ENCODE peak calls at places on chromosomes 3 and 15, in nine cellular contexts. One of them, this sample, is unnamed.

GRCh38 chr15:82805994-82806406 is at the start of gene FSD2:
- DNase-seq in H1: no peak
- DNase-seq in IMR-90: no peak
- DNase-seq in heart left ventricle: peak
- DNase-seq in esophagus squamous epithelium: no peak
- DNase-seq in endothelial cell of umbilical vein: no peak
- DNase-seq in sigmoid colon: no peak
- DNase-seq in ovary: no peak
- DNase-seq in uterus: no peak
- DNase-seq in this sample: no peak

GRCh38 chr3:173109143-173109542 is 31.9 kb downstream of the SPATA16 start:
- DNase-seq in H1: no peak
- DNase-seq in IMR-90: no peak
- DNase-seq in heart left ventricle: no peak
- DNase-seq in esophagus squamous epithelium: no peak
- DNase-seq in endothelial cell of umbilical vein: no peak
- DNase-seq in sigmoid colon: no peak
- DNase-seq in ovary: no peak
- DNase-seq in uterus: no peak
- DNase-seq in this sample: no peak

GRCh38 chr15:41816788-41817187 is 11.1 kb upstream of the JMJD7 start:
- DNase-seq in H1: no peak
- DNase-seq in IMR-90: no peak
- DNase-seq in heart left ventricle: no peak
- DNase-seq in esophagus squamous epithelium: no peak
- DNase-seq in endothelial cell of umbilical vein: no peak
- DNase-seq in sigmoid colon: no peak
- DNase-seq in ovary: no peak
- DNase-seq in uterus: no peak
- DNase-seq in this sample: no peak

GRCh38 chr3:8387591-8387990 is 114.0 kb upstream of the LMCD1 start:
- DNase-seq in H1: no peak
- DNase-seq in IMR-90: no peak
- DNase-seq in heart left ventricle: no peak
- DNase-seq in esophagus squamous epithelium: no peak
- DNase-seq in endothelial cell of umbilical vein: no peak
- DNase-seq in sigmoid colon: no peak
- DNase-seq in ovary: no peak
- DNase-seq in uterus: no peak
- DNase-seq in this sample: no peak

GRCh38 chr3:171262431-171262830 is 197.8 kb downstream of the TNIK start:
- DNase-seq in H1: no peak
- DNase-seq in IMR-90: peak
- DNase-seq in heart left ventricle: no peak
- DNase-seq in esophagus squamous epithelium: no peak
- DNase-seq in endothelial cell of umbilical vein: no peak
- DNase-seq in sigmoid colon: no peak
- DNase-seq in ovary: no peak
- DNase-seq in uterus: no peak
- DNase-seq in this sample: no peak

GRCh38 chr3:126350502-126351085 is 6.6 kb downstream of the KLF15 start:
- DNase-seq in H1: no peak
- DNase-seq in IMR-90: no peak
- DNase-seq in heart left ventricle: no peak
- DNase-seq in esophagus squamous epithelium: no peak
- DNase-seq in endothelial cell of umbilical vein: no peak
- DNase-seq in sigmoid colon: peak
- DNase-seq in ovary: no peak
- DNase-seq in uterus: peak
- DNase-seq in this sample: peak

GRCh38 chr15:50051811-50052419 is 67.1 kb downstream of the ATP8B4 start:
- DNase-seq in H1: no peak
- DNase-seq in IMR-90: peak
- DNase-seq in heart left ventricle: peak
- DNase-seq in esophagus squamous epithelium: no peak
- DNase-seq in endothelial cell of umbilical vein: peak
- DNase-seq in sigmoid colon: peak
- DNase-seq in ovary: peak
- DNase-seq in uterus: peak
- DNase-seq in this sample: peak

GRCh38 chr15:88745696-88746095 is 57.5 kb upstream of the ACAN start:
- DNase-seq in H1: no peak
- DNase-seq in IMR-90: peak
- DNase-seq in heart left ventricle: no peak
- DNase-seq in esophagus squamous epithelium: no peak
- DNase-seq in endothelial cell of umbilical vein: no peak
- DNase-seq in sigmoid colon: no peak
- DNase-seq in ovary: no peak
- DNase-seq in uterus: no peak
- DNase-seq in this sample: no peak

GRCh38 chr3:46027736-46028397 is 584 bp upstream of the XCR1 start:
- DNase-seq in H1: no peak
- DNase-seq in IMR-90: no peak
- DNase-seq in heart left ventricle: no peak
- DNase-seq in esophagus squamous epithelium: no peak
- DNase-seq in endothelial cell of umbilical vein: no peak
- DNase-seq in sigmoid colon: no peak
- DNase-seq in ovary: no peak
- DNase-seq in uterus: no peak
- DNase-seq in this sample: no peak

GRCh38 chr3:185807455-185808068 is 17.3 kb downstream of the IGF2BP2 start:
- DNase-seq in H1: peak
- DNase-seq in IMR-90: peak
- DNase-seq in heart left ventricle: no peak
- DNase-seq in esophagus squamous epithelium: no peak
- DNase-seq in endothelial cell of umbilical vein: peak
- DNase-seq in sigmoid colon: no peak
- DNase-seq in ovary: no peak
- DNase-seq in uterus: no peak
- DNase-seq in this sample: no peak

GRCh38 chr15:90840954-90841353 is 27.4 kb upstream of the FURIN start:
- DNase-seq in H1: no peak
- DNase-seq in IMR-90: no peak
- DNase-seq in heart left ventricle: no peak
- DNase-seq in esophagus squamous epithelium: no peak
- DNase-seq in endothelial cell of umbilical vein: no peak
- DNase-seq in sigmoid colon: no peak
- DNase-seq in ovary: no peak
- DNase-seq in uterus: no peak
- DNase-seq in this sample: no peak

DNA sequence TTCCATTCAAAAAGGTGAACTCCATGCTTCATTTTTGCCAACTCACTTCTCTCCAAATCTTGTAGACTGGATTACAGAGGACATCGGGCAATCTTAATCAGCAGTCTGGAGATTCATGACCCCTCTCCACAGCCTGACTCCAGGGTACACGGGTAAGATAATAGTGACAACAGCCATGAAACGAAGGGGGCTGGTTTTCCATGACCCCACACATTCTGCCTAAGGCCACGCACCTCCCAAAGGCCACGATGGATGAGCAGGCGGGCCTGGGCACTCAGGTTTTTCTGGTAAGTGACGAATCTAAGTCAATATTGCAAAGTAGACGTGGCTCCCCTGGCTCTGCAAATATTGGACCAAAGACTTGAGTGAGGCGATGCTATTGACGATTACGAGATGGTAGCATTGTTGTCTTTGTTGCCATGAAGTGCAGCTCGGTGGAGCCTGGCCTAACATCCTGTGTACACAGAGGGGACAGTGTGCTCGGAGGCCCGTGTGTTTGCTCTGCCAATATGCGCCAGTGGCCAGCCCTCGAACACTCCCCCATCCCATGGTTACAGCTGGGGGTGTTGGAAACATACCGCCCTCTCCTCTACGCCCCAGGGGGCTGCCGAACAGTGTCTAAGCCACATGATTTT is 119.1 kb downstream of the OPA1 start:
- DNase-seq in H1: no peak
- DNase-seq in IMR-90: no peak
- DNase-seq in heart left ventricle: no peak
- DNase-seq in esophagus squamous epithelium: no peak
- DNase-seq in endothelial cell of umbilical vein: no peak
- DNase-seq in sigmoid colon: no peak
- DNase-seq in ovary: no peak
- DNase-seq in uterus: no peak
- DNase-seq in this sample: no peak
- TF ChIP-seq POLR2A in H1: no peak
- TF ChIP-seq POLR2A in IMR-90: no peak
- TF ChIP-seq POLR2A in heart left ventricle: no peak
- TF ChIP-seq POLR2A in esophagus squamous epithelium: no peak
- TF ChIP-seq POLR2A in endothelial cell of umbilical vein: no peak
- TF ChIP-seq POLR2A in sigmoid colon: no peak
- TF ChIP-seq POLR2A in ovary: no peak
- TF ChIP-seq POLR2A in uterus: no peak
- TF ChIP-seq POLR2A in this sample: no peak

DNA sequence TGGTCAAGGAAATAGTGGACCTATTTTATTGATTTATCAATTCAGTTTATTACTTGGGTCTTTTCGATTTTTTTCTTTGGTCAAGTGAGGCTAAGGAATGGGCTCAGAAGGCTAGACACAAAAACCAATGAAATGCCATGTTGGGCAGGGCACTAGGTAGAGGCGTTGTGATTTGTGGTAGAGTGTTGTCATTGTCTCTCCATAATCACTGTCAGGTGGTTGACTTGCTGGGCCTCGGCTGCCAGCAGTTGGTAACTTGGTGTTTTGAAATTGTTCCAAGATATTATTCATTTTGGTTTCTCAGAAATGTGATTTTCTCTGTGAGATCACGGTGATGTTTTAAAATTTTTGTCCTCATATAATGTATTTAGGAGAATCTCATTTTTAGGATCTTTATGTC is 173.6 kb downstream of the KLHL25 start:
- DNase-seq in H1: no peak
- DNase-seq in IMR-90: no peak
- DNase-seq in heart left ventricle: no peak
- DNase-seq in esophagus squamous epithelium: no peak
- DNase-seq in endothelial cell of umbilical vein: no peak
- DNase-seq in sigmoid colon: no peak
- DNase-seq in ovary: no peak
- DNase-seq in uterus: no peak
- DNase-seq in this sample: no peak
- H3K4me3 ChIP-seq in H1: no peak
- H3K4me3 ChIP-seq in IMR-90: no peak
- H3K4me3 ChIP-seq in heart left ventricle: peak
- H3K4me3 ChIP-seq in esophagus squamous epithelium: peak
- H3K4me3 ChIP-seq in endothelial cell of umbilical vein: no peak
- H3K4me3 ChIP-seq in sigmoid colon: peak
- H3K4me3 ChIP-seq in ovary: peak
- H3K4me3 ChIP-seq in uterus: peak
- H3K4me3 ChIP-seq in this sample: peak

GRCh38 chr15:43789409-43789808 is 2.7 kb upstream of the SERF2 start:
- DNase-seq in H1: no peak
- DNase-seq in IMR-90: no peak
- DNase-seq in heart left ventricle: no peak
- DNase-seq in esophagus squamous epithelium: no peak
- DNase-seq in endothelial cell of umbilical vein: no peak
- DNase-seq in sigmoid colon: no peak
- DNase-seq in ovary: no peak
- DNase-seq in uterus: no peak
- DNase-seq in this sample: no peak

GRCh38 chr15:43792761-43793493 is 807 bp downstream of the SERF2 start:
- DNase-seq in H1: no peak
- DNase-seq in IMR-90: peak
- DNase-seq in heart left ventricle: peak
- DNase-seq in esophagus squamous epithelium: no peak
- DNase-seq in endothelial cell of umbilical vein: peak
- DNase-seq in sigmoid colon: no peak
- DNase-seq in ovary: no peak
- DNase-seq in uterus: no peak
- DNase-seq in this sample: no peak

GRCh38 chr15:43794269-43795037 is 2.3 kb downstream of the SERF2 start:
- DNase-seq in H1: no peak
- DNase-seq in IMR-90: peak
- DNase-seq in heart left ventricle: peak
- DNase-seq in esophagus squamous epithelium: no peak
- DNase-seq in endothelial cell of umbilical vein: peak
- DNase-seq in sigmoid colon: no peak
- DNase-seq in ovary: no peak
- DNase-seq in uterus: no peak
- DNase-seq in this sample: no peak

GRCh38 chr15:43793647-43794046 is 1.5 kb downstream of the SERF2 start:
- DNase-seq in H1: no peak
- DNase-seq in IMR-90: no peak
- DNase-seq in heart left ventricle: no peak
- DNase-seq in esophagus squamous epithelium: no peak
- DNase-seq in endothelial cell of umbilical vein: no peak
- DNase-seq in sigmoid colon: no peak
- DNase-seq in ovary: peak
- DNase-seq in uterus: peak
- DNase-seq in this sample: no peak

GRCh38 chr15:43791993-43792760 is at the start of gene SERF2:
- DNase-seq in H1: peak
- DNase-seq in IMR-90: peak
- DNase-seq in heart left ventricle: peak
- DNase-seq in esophagus squamous epithelium: peak
- DNase-seq in endothelial cell of umbilical vein: peak
- DNase-seq in sigmoid colon: peak
- DNase-seq in ovary: peak
- DNase-seq in uterus: peak
- DNase-seq in this sample: peak
- TF ChIP-seq POLR2A in H1: peak
- TF ChIP-seq POLR2A in IMR-90: peak
- TF ChIP-seq POLR2A in heart left ventricle: peak
- TF ChIP-seq POLR2A in esophagus squamous epithelium: peak
- TF ChIP-seq POLR2A in endothelial cell of umbilical vein: peak
- TF ChIP-seq POLR2A in sigmoid colon: peak
- TF ChIP-seq POLR2A in ovary: peak
- TF ChIP-seq POLR2A in uterus: peak
- TF ChIP-seq POLR2A in this sample: no peak

GRCh38 chr3:151875759-151876158 is 2.3 kb downstream of the SUCNR1 start:
- DNase-seq in H1: no peak
- DNase-seq in IMR-90: peak
- DNase-seq in heart left ventricle: no peak
- DNase-seq in esophagus squamous epithelium: no peak
- DNase-seq in endothelial cell of umbilical vein: no peak
- DNase-seq in sigmoid colon: no peak
- DNase-seq in ovary: no peak
- DNase-seq in uterus: no peak
- DNase-seq in this sample: no peak
- H3K4me3 ChIP-seq in H1: no peak
- H3K4me3 ChIP-seq in IMR-90: no peak
- H3K4me3 ChIP-seq in heart left ventricle: no peak
- H3K4me3 ChIP-seq in esophagus squamous epithelium: no peak
- H3K4me3 ChIP-seq in endothelial cell of umbilical vein: no peak
- H3K4me3 ChIP-seq in sigmoid colon: no peak
- H3K4me3 ChIP-seq in ovary: no peak
- H3K4me3 ChIP-seq in uterus: no peak
- H3K4me3 ChIP-seq in this sample: no peak

GRCh38 chr15:85329561-85330421 is 50.6 kb upstream of the AKAP13 start:
- DNase-seq in H1: no peak
- DNase-seq in IMR-90: peak
- DNase-seq in heart left ventricle: no peak
- DNase-seq in esophagus squamous epithelium: no peak
- DNase-seq in endothelial cell of umbilical vein: no peak
- DNase-seq in sigmoid colon: no peak
- DNase-seq in ovary: peak
- DNase-seq in uterus: no peak
- DNase-seq in this sample: no peak
- TF ChIP-seq POLR2A in H1: no peak
- TF ChIP-seq POLR2A in IMR-90: no peak
- TF ChIP-seq POLR2A in heart left ventricle: no peak
- TF ChIP-seq POLR2A in esophagus squamous epithelium: peak
- TF ChIP-seq POLR2A in endothelial cell of umbilical vein: no peak
- TF ChIP-seq POLR2A in sigmoid colon: no peak
- TF ChIP-seq POLR2A in ovary: no peak
- TF ChIP-seq POLR2A in uterus: no peak
- TF ChIP-seq POLR2A in this sample: no peak

This sample was measured in lower leg skin.